ENCODE peak calls at places on chromosomes 13 and 19, in six cellular contexts. W, B, P, E, G and H are unnamed samples.
A peak's percentile ranks its signal among the peaks of the same experiment; 100 is the strongest.

GRCh38 chr13:76667551-76667950 is 218.7 kb downstream of the KCTD12 start:
- DNase-seq in W (no peak), B (peak; percentile 1), P (no peak), E (no peak), G (no peak), H (no peak)

GRCh38 chr13:33743438-33744368 is 74.2 kb upstream of the RFC3 start:
- DNase-seq in W (no peak), B (no peak), P (peak; percentile 28), E (no peak), G (no peak), H (peak; percentile 10)

GRCh38 chr19:43425567-43426392 is 11.1 kb downstream of the TEX101 start:
- DNase-seq in W (no peak), B (peak; percentile 34), P (no peak), E (no peak), G (peak; percentile 86), H (no peak)

GRCh38 chr13:32212420-32212819 is 102.7 kb downstream of the ZAR1L start:
- DNase-seq in W (no peak), B (no peak), P (no peak), E (no peak), G (no peak), H (no peak)

GRCh38 chr19:3249408-3249807 is 24.9 kb downstream of the CELF5 start:
- DNase-seq in W (no peak), B (peak; percentile 59), P (no peak), E (no peak), G (no peak), H (peak; percentile 27)

GRCh38 chr13:83325454-83325853 is 556.8 kb downstream of the SLITRK1 start:
- DNase-seq in W (no peak), B (no peak), P (no peak), E (no peak), G (no peak), H (no peak)

GRCh38 chr19:30719991-30720329 is 347.8 kb downstream of the ZNF536 start:
- DNase-seq in W (no peak), B (no peak), P (no peak), E (no peak), G (no peak), H (no peak)

GRCh38 chr13:100594731-100595130 is 6.1 kb upstream of the GGACT start:
- DNase-seq in W (no peak), B (no peak), P (no peak), E (no peak), G (peak; percentile 48), H (peak; percentile 18)

GRCh38 chr19:36747750-36748149 is 24.9 kb downstream of the ZNF850 start:
- DNase-seq in W (no peak), B (no peak), P (no peak), E (no peak), G (no peak), H (no peak)

GRCh38 chr19:5631511-5632240 is 8.8 kb downstream of the SAFB start:
- DNase-seq in W (no peak), B (no peak), P (no peak), E (no peak), G (no peak), H (no peak)

GRCh38 chr13:86601351-86601750 is 802.1 kb upstream of the SLITRK6 start:
- DNase-seq in W (no peak), B (no peak), P (no peak), E (no peak), G (no peak), H (no peak)

GRCh38 chr13:37648604-37649003 is 50.0 kb upstream of the POSTN start:
- DNase-seq in W (no peak), B (no peak), P (no peak), E (no peak), G (no peak), H (no peak)

GRCh38 chr13:30520571-30520970 is 54.8 kb upstream of the HMGB1 start:
- DNase-seq in W (no peak), B (no peak), P (no peak), E (no peak), G (no peak), H (no peak)

GRCh38 chr19:50007947-50008346 is 17.2 kb downstream of the VRK3 start:
- DNase-seq in W (no peak), B (no peak), P (no peak), E (no peak), G (no peak), H (no peak)

GRCh38 chr13:45623516-45624090 is 8.1 kb upstream of the ERICH6B start:
- DNase-seq in W (no peak), B (no peak), P (no peak), E (no peak), G (no peak), H (peak; percentile 19)

GRCh38 chr13:40438999-40439797 is 227.2 kb downstream of the FOXO1 start:
- DNase-seq in W (no peak), B (no peak), P (no peak), E (no peak), G (no peak), H (no peak)

GRCh38 chr13:46183018-46183940 is 1.3 kb upstream of the LCP1 start:
- DNase-seq in W (no peak), B (no peak), P (no peak), E (no peak), G (no peak), H (no peak)

GRCh38 chr13:112442483-112443090 is 66.4 kb downstream of the SPACA7 start:
- DNase-seq in W (no peak), B (no peak), P (no peak), E (no peak), G (no peak), H (no peak)

GRCh38 chr19:18662972-18663732 is 20.3 kb upstream of the CRTC1 start:
- DNase-seq in W (no peak), B (no peak), P (no peak), E (no peak), G (no peak), H (no peak)

GRCh38 chr19:16323532-16323931 is 1.1 kb upstream of the KLF2 start:
- DNase-seq in W (no peak), B (no peak), P (no peak), E (no peak), G (no peak), H (no peak)

GRCh38 chr19:18392417-18392816 is 5.0 kb downstream of the LRRC25 start:
- DNase-seq in W (no peak), B (no peak), P (no peak), E (no peak), G (no peak), H (no peak)

GRCh38 chr19:33377586-33378475 is 4.3 kb downstream of the CEBPG start:
- DNase-seq in W (no peak), B (no peak), P (no peak), E (no peak), G (no peak), H (no peak)

GRCh38 chr13:75876371-75877050 is 240.4 kb downstream of the LMO7 start:
- DNase-seq in W (peak; percentile 38), B (peak; percentile 24), P (peak; percentile 17), E (no peak), G (peak; percentile 44), H (peak; percentile 46)

GRCh38 chr19:289651-290538 is 1.3 kb downstream of the PLPP2 start:
- DNase-seq in W (no peak), B (peak; percentile 83), P (no peak), E (no peak), G (peak; percentile 72), H (peak; percentile 42)

GRCh38 chr19:55962186-55962585 is 14.6 kb downstream of the NLRP8 start:
- DNase-seq in W (no peak), B (no peak), P (no peak), E (no peak), G (no peak), H (no peak)

GRCh38 chr19:18587561-18587960 is 1.0 kb upstream of the REX1BD start:
- DNase-seq in W (no peak), B (no peak), P (no peak), E (no peak), G (no peak), H (peak; percentile 43)

GRCh38 chr13:65789815-65790214 is 1440.3 kb downstream of the PCDH9 start:
- DNase-seq in W (no peak), B (no peak), P (no peak), E (no peak), G (no peak), H (no peak)

GRCh38 chr13:114001331-114002008 is 27.6 kb upstream of the C13orf46 start:
- DNase-seq in W (no peak), B (no peak), P (no peak), E (no peak), G (no peak), H (no peak)

GRCh38 chr19:32890326-32890725 is 20.8 kb upstream of the SLC7A9 start:
- DNase-seq in W (no peak), B (no peak), P (no peak), E (no peak), G (no peak), H (no peak)

GRCh38 chr13:28636677-28637317 is 22.1 kb upstream of the POMP start:
- DNase-seq in W (peak; percentile 19), B (peak; percentile 3), P (no peak), E (no peak), G (peak; percentile 57), H (peak; percentile 58)